ENCODE peak calls at places on chromosomes 7 and 10, in nine cellular contexts. O, P, E, A, W, M, F, H and C are unnamed samples.
A peak's percentile ranks its signal among the peaks of the same experiment; 100 is the strongest.

GRCh38 chr10:100562806-100563293 is 27.1 kb downstream of the HIF1AN start:
- DNase-seq in W (no peak), A (no peak), P (peak; percentile 44), M (peak; percentile 10), H (peak; percentile 86), E (no peak), F (no peak), O (no peak), C (peak; percentile 61)

GRCh38 chr10:90912176-90912575 is 8.7 kb downstream of the ANKRD1 start:
- DNase-seq in P (no peak), F (no peak), E (no peak), O (no peak), H (no peak), W (no peak), A (no peak), M (no peak), C (no peak)

GRCh38 chr7:7943951-7944350 is 24.6 kb upstream of the GLCCI1 start:
- DNase-seq in P (no peak), M (no peak), E (no peak), W (no peak), F (no peak), A (no peak), H (no peak), O (no peak), C (no peak)

GRCh38 chr7:41994046-41994745 is 242.8 kb downstream of the GLI3 start:
- DNase-seq in O (no peak), P (no peak), M (no peak), A (no peak), H (no peak), F (no peak), E (no peak), W (no peak), C (no peak)

GRCh38 chr7:30727061-30727945 is 24.6 kb upstream of the INMT start:
- DNase-seq in H (peak; percentile 65), M (no peak), P (no peak), E (peak; percentile 31), O (no peak), A (no peak), W (no peak), F (no peak), C (peak; percentile 43)

GRCh38 chr7:71095266-71095860 is 36.6 kb upstream of the GALNT17 start:
- DNase-seq in E (no peak), P (no peak), M (no peak), W (no peak), A (no peak), F (no peak), O (no peak), H (no peak), C (no peak)

GRCh38 chr7:71625534-71625933 is 493.6 kb downstream of the GALNT17 start:
- DNase-seq in P (no peak), O (no peak), W (no peak), F (no peak), M (no peak), H (no peak), A (no peak), E (no peak), C (peak; percentile 27)

GRCh38 chr10:114874827-114875541 is 53.4 kb downstream of the FHIP2A start:
- DNase-seq in O (no peak), P (peak; percentile 34), M (no peak), E (no peak), W (no peak), A (no peak), H (peak; percentile 75), F (no peak), C (peak; percentile 27)